ENCODE peak calls at places on chromosome 19, in four cellular contexts. Y, N, J and G are unnamed samples.

GRCh38 chr19:3198901-3199700 is 13.4 kb downstream of the NCLN start:
- DNase-seq in Y (no peak), N (no peak), J (no peak), G (no peak)

GRCh38 chr19:34985249-34986022 is 14.7 kb upstream of the GRAMD1A start:
- DNase-seq in Y (no peak), N (no peak), J (peak), G (no peak)

GRCh38 chr19:16825312-16826168 is 3.7 kb upstream of the SIN3B start:
- DNase-seq in Y (no peak), N (no peak), J (peak), G (no peak)

GRCh38 chr19:32318884-32319520 is 26.4 kb upstream of the ZNF507 start:
- DNase-seq in Y (no peak), N (peak), J (peak), G (no peak)

GRCh38 chr19:16608290-16608704 is 19.7 kb downstream of the MED26 start:
- DNase-seq in Y (no peak), N (no peak), J (no peak), G (no peak)

GRCh38 chr19:16112778-16113177 is 1.1 kb downstream of the RAB8A start:
- DNase-seq in Y (no peak), N (no peak), J (no peak), G (no peak)

GRCh38 chr19:28633223-28634030 is 579.5 kb downstream of the UQCRFS1 start:
- DNase-seq in Y (no peak), N (peak), J (peak), G (no peak)

GRCh38 chr19:5507056-5507624 is 51.9 kb downstream of the ZNRF4 start:
- DNase-seq in Y (no peak), N (no peak), J (no peak), G (no peak)

GRCh38 chr19:55146078-55146647 is 2.8 kb downstream of the TNNT1 start:
- DNase-seq in Y (no peak), N (peak), J (peak), G (no peak)

GRCh38 chr19:17248011-17248776 is 2.5 kb upstream of the NR2F6 start:
- DNase-seq in Y (peak), N (no peak), J (peak), G (no peak)

GRCh38 chr19:17511724-17512573 is 500 bp downstream of the PGLS start:
- DNase-seq in Y (peak), N (peak), J (peak), G (peak)

GRCh38 chr19:34979819-34980640 is 16.0 kb upstream of the ZNF792 start:
- DNase-seq in Y (no peak), N (no peak), J (no peak), G (no peak)

GRCh38 chr19:17751103-17751911 is at the start of gene FCHO1:
- DNase-seq in Y (peak), N (peak), J (no peak), G (peak)

GRCh38 chr19:15463865-15464371 is 426 bp downstream of the RASAL3 start:
- DNase-seq in Y (no peak), N (peak), J (no peak), G (peak)

GRCh38 chr19:58476498-58477015 is 405 bp downstream of the ZNF446 start:
- DNase-seq in Y (peak), N (peak), J (no peak), G (no peak)

DNA sequence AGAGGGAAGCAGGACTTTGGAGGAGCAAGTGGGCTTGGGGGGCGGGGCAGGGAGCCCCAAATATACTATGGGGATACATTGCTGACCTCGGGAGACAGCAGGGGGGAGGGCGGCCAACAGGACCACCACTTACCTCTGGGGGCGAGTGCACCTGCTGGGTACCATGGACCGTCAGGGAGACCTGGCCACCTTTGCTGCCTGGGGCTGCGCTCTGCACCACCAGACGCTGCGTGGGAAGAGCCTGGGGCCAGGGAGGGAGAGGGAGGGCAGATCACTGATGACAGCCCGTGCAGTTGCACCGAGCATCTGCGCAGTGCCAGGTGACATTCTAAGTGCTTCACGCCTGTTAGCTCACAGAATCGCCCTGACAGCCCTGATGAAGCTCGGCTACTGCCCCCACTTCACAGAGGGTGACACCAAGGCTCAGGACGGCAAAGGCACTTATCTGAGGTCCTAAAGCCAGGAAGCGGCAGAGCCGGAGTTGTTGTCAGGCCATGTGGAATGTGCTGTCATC is 24.1 kb downstream of the RFX1 start:
- DNase-seq in Y (no peak), N (no peak), J (no peak), G (no peak)
- TF ChIP-seq TAF1 in Y (no peak), N (no peak), J (no peak), G (no peak)

GRCh38 chr19:38315657-38316476 is at the start of gene YIF1B:
- DNase-seq in Y (peak), N (peak), J (peak), G (peak)
- TF ChIP-seq POLR2A in Y (peak), N (no peak), J (no peak), G (no peak)

GRCh38 chr19:43731346-43731745 is 15.5 kb downstream of the IRGC start:
- DNase-seq in Y (no peak), N (no peak), J (no peak), G (no peak)
- TF ChIP-seq POLR2AphosphoS5 in Y (no peak), N (no peak), J (no peak), G (no peak)

GRCh38 chr19:18932216-18932841 is 8.7 kb downstream of the HOMER3 start:
- DNase-seq in Y (no peak), N (peak), J (peak), G (peak)
- TF ChIP-seq TAF1 in Y (no peak), N (no peak), J (no peak), G (no peak)

GRCh38 chr19:45770192-45771101 is 1.4 kb upstream of the SIX5 start:
- DNase-seq in Y (peak), N (peak), J (peak), G (peak)
- TF ChIP-seq POLR2A in Y (peak), N (no peak), J (peak), G (no peak)

GRCh38 chr19:48895226-48895625 is 3.3 kb downstream of the TULP2 start:
- DNase-seq in Y (no peak), N (no peak), J (no peak), G (no peak)
- TF ChIP-seq POLR2AphosphoS5 in Y (no peak), N (no peak), J (no peak), G (no peak)

GRCh38 chr19:40705362-40705651 is 11.4 kb downstream of the COQ8B start:
- DNase-seq in Y (no peak), N (no peak), J (no peak), G (no peak)
- TF ChIP-seq TAF1 in Y (no peak), N (no peak), J (no peak), G (no peak)

GRCh38 chr19:49601482-49602038 is 10.6 kb downstream of the PRR12 start:
- DNase-seq in Y (no peak), N (no peak), J (no peak), G (no peak)
- TF ChIP-seq POLR2A in Y (no peak), N (no peak), J (no peak), G (no peak)

GRCh38 chr19:38402967-38403674 is at the start of gene FAM98C:
- DNase-seq in Y (peak), N (peak), J (peak), G (peak)
- TF ChIP-seq POLR2AphosphoS5 in Y (peak), N (no peak), J (no peak), G (no peak)